ENCODE peak calls at places on chromosomes 1 and 21, in five cellular contexts. H is endothelial cell of umbilical vein, D is stomach, N is gastrocnemius medialis, V is K562. C is an unnamed sample.

GRCh38 chr1:39103321-39104157 is 77.4 kb downstream of the NDUFS5 start:
- DNase-seq in V (no peak), D (no peak), H (peak), N (no peak), C (no peak)

GRCh38 chr1:57124170-57124569 is 158.4 kb upstream of the C8B start:
- DNase-seq in D (no peak), V (no peak), H (no peak), N (no peak), C (no peak)

GRCh38 chr1:223652436-223652901 is 13.0 kb downstream of the CAPN8 start:
- DNase-seq in V (no peak), H (no peak), D (no peak), N (peak), C (no peak)

GRCh38 chr1:91026777-91027176 is 4.9 kb upstream of the ZNF644 start:
- DNase-seq in D (no peak), H (peak), N (no peak), V (no peak), C (peak)

GRCh38 chr1:230231739-230232075 is 164.7 kb downstream of the GALNT2 start:
- DNase-seq in V (no peak), H (no peak), D (peak), N (peak), C (no peak)

GRCh38 chr1:91582431-91582921 is 81.8 kb downstream of the CDC7 start:
- DNase-seq in D (no peak), H (peak), N (peak), V (no peak), C (no peak)

GRCh38 chr1:88877382-88877825 is 14.0 kb downstream of the GTF2B start:
- DNase-seq in V (no peak), H (peak), D (no peak), N (no peak), C (peak)

GRCh38 chr1:94863919-94864318 is 43.8 kb downstream of the SLC44A3 start:
- DNase-seq in V (no peak), D (peak), N (peak), H (peak), C (no peak)

GRCh38 chr1:241156231-241156965 is 200.6 kb downstream of the RGS7 start:
- DNase-seq in V (no peak), N (no peak), H (peak), D (peak), C (no peak)

GRCh38 chr1:27726173-27726793 is 522 bp downstream of the FAM76A start:
- DNase-seq in H (peak), V (peak), D (peak), N (peak), C (no peak)

GRCh38 chr1:51421961-51422360 is 91.6 kb upstream of the TTC39A start:
- DNase-seq in D (no peak), V (peak), N (no peak), H (peak), C (peak)

GRCh38 chr1:115545791-115546733 is 95.7 kb upstream of the VANGL1 start:
- DNase-seq in D (peak), H (peak), V (peak), N (no peak), C (peak)

GRCh38 chr1:9112961-9113880 is 15.7 kb downstream of the GPR157 start:
- DNase-seq in N (no peak), H (no peak), V (no peak), D (no peak), C (no peak)

GRCh38 chr1:247639381-247639981 is 34.1 kb downstream of the OR2G3 start:
- DNase-seq in H (no peak), D (peak), V (peak), N (peak), C (peak)

GRCh38 chr1:107430540-107431228 is 289.8 kb downstream of the NTNG1 start:
- DNase-seq in N (no peak), V (peak), H (peak), D (peak), C (peak)

GRCh38 chr1:183472488-183473285 is at the start of gene SMG7:
- DNase-seq in N (peak), D (peak), V (peak), H (no peak), C (no peak)

GRCh38 chr1:183470961-183471747 is 1.1 kb upstream of the SMG7 start:
- DNase-seq in N (peak), D (peak), H (peak), V (peak), C (peak)

GRCh38 chr1:183471748-183472487 is 381 bp upstream of the SMG7 start:
- DNase-seq in V (peak), N (peak), H (peak), D (peak), C (peak)

GRCh38 chr1:183467687-183468086 is 4.6 kb upstream of the SMG7 start:
- DNase-seq in D (no peak), H (no peak), V (no peak), N (no peak), C (no peak)

DNA sequence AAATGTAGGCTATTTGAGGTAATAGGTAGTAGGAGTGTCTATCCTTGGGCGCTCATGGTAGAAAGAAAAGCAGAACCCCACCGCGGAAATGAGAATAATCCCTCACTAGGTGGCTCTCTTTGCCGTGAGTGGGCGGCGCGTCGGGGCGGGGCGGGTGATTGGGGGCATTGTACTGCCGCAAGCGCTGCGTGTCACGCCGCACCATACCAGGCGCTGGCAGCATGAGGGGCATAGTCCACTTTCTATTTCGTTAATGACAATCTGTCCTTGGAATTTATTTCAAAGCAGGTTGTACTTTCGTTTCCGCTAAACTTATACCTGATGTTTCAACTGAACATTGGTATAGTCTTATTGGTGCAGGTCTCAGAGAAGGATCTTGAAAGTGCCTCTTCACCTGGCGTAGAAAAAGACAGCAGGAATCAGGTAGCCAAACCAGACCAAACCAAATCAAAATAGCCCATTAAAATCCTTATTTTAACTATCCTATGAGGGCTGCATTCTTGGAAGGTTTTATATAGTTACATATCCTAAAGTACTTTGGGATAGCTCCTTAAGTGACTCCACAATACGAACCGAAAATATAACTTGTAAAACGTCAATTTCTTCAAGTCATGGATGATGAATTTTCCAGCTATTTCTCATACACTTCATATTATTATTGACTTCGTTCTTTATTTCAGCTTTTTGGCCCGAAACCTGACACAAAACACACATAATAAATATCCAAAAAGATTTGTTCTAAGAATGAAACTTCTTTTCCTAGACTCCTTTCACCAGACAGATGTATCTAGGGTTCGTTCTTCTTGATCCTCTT is 1.9 kb upstream of the SMG7 start:
- DNase-seq in V (peak), D (peak), H (peak), N (peak), C (peak)
- TF ChIP-seq POLR2A in V (peak), D (no peak), H (peak), N (peak), C (peak)

DNA sequence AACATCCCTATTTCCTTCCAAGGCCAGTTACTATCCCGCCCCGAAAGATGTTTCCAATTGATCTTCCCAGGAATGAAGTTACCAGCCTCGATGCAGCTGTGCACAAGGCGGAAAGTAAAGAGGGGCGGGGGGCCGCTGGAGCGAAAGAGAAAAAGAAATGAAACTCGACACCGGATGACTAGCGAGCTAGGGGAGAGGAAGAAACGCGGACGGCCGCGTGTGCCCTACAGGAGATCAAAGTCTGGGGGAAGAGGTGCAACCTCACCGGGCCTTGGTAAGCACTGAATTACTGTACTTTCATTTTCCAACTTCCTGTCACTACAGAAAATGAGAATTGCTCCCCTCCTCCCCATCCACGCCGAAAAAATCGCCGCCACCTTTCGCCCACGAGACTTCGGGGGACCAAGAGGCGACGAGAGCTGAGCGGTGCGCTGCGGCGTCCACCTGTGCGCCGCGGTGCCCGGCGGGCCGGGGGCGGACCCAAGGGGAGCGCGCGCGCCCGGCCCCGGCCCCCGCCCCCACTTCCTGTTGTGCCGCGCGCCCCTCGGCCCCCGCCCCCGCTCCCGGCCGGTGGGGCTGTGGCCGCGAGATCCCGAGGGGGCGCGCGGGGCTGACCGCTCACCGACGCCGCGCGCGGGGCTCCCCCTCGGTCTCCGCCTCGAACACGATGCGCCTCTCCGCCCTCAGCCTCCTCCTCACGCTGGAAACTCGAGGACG is 643 bp downstream of the ELK4 start:
- DNase-seq in N (peak), D (peak), V (peak), H (peak), C (peak)
- TF ChIP-seq POLR2A in N (no peak), D (no peak), V (peak), H (peak), C (no peak)

GRCh38 chr1:46133946-46134345 is 1.5 kb upstream of the PIK3R3 start:
- DNase-seq in V (no peak), D (no peak), N (no peak), H (peak), C (no peak)

GRCh38 chr1:46134660-46135331 is 2.4 kb upstream of the PIK3R3 start:
- DNase-seq in D (no peak), H (peak), V (no peak), N (peak), C (no peak)

GRCh38 chr1:46131727-46132528 is 501 bp downstream of the PIK3R3 start:
- DNase-seq in N (peak), D (peak), V (peak), H (peak), C (peak)

GRCh38 chr1:46132529-46133180 is at the start of gene PIK3R3:
- DNase-seq in H (peak), V (peak), N (peak), D (peak), C (peak)

GRCh38 chr1:46133181-46133658 is 791 bp upstream of the PIK3R3 start:
- DNase-seq in D (no peak), H (no peak), N (no peak), V (peak), C (peak)
- TF ChIP-seq POLR2A in D (no peak), H (peak), N (no peak), V (no peak), C (peak)

GRCh38 chr21:14545906-14546480 is at the start of gene SAMSN1:
- DNase-seq in H (peak), D (peak), N (peak), V (peak), C (peak)
- TF ChIP-seq POLR2A in H (peak), D (no peak), N (peak), V (peak), C (peak)

DNA sequence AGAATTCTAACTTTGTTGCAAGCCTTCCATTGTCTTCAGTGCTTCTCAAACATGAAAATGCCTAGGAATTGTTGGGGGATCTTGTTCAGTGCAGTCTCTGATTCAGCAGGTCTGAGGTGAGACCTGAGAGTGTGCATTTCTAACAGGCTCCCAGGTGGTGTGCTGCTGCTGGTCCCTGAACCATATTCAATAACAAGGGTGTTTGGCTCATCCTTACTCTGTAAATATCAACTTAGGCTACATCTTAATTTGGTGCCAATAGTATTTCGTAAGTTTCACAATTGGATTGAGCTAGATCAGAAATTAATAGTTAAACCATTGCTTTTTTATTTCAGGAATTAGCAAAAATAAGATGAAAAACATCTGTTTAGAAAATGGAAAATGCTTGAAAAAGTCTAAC is 59.1 kb upstream of the GPR88 start:
- DNase-seq in D (no peak), V (no peak), N (no peak), H (no peak), C (no peak)
- TF ChIP-seq POLR2A in D (no peak), V (no peak), N (no peak), H (no peak), C (no peak)

GRCh38 chr1:226061793-226062557 is 541 bp upstream of the H3-3A start:
- DNase-seq in N (peak), D (peak), H (peak), V (peak), C (peak)
- TF ChIP-seq POLR2A in N (peak), D (no peak), H (peak), V (peak), C (peak)

GRCh38 chr1:22101199-22101598 is 41.7 kb downstream of the WNT4 start:
- DNase-seq in H (no peak), N (no peak), V (no peak), D (no peak), C (no peak)
- TF ChIP-seq POLR2A in H (no peak), N (no peak), V (no peak), D (no peak), C (no peak)

DNA sequence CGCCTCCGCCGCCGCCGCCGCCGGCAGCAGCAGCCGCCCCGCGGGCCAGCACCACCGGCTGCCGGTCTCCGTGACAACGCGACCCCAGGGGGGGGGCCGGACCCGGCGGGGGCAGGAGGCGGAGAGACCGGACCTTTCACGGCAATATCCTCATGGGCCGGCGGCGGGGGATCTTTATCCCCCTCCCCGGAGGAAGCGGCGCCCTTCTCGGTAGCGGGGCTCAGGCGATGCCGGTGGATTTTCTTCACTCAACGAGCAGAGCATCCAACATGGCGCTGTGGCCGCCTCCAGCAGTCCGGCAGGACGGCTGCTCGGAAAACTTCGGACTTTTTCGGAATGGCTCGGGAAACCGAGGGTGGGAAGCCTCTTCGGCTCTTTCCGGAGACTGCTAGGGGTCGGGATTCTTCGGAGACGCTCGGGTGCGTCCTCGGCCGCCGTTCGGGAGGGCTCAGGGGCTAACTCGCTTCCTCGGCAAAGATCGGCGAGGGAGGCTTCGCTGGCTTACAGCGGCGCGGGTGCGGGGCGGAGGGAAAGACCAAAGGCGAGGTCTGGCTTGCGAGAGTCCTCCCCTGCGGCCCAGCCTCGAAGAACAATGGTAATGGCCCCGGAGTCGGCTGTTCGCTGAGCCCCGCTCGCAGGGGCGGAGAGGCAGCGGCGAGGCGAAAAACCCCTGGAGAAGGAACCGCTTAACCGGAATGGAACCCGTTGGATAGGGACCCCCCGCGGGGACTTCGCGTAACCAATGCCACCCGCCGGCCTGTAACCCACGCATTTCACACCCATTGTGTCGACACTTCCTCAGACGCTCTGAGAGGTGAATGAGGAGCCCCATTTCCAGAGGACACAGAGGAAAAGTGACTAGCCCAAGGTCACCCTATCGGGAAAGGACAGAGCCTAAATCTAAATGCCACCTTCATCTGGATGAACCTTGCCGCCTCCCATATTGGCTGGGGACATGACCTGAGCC is at the start of gene EIF4G3:
- DNase-seq in N (peak), V (peak), D (peak), H (peak), C (peak)
- TF ChIP-seq POLR2A in N (peak), V (peak), D (no peak), H (peak), C (peak)

DNA sequence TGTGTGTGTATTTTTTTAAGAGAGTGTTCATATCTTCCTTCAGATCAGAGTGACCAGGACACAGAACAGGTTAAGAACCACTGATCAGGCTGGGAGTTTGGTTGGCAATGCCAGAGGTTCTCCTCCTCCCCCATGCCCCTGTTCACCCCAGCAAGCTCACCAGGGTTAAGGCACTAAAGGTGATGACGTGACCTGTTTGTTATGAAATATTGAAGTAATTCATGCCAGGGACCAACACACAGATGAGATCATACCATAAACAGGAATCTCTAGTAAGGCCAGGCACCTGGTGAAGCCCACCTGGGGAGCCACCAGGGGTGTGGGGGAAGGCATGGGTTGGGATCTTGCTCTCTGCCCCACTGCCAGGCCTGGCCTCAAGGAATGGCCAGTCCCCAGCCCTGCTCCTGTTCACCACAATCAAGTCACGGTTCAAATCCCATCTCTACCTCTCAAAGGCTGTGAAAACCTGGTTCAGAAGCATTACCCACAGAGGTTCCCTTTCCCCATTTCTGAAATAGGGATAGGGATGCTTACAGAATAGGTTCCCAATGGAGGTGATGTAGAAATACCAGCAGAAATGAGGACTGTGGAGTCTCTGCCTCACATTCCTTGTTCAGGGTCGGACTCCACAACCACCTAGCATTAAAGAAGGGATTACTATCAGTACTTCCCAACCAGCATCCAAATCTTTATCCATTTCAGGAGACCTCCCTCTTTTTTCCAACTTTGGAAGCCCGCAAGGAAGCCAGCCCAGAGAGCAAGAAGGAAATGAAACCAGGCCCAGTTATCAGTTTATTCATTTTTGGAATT is 2.4 kb downstream of the ID3 start:
- DNase-seq in N (no peak), D (no peak), H (peak), V (no peak), C (no peak)
- TF ChIP-seq POLR2A in N (no peak), D (no peak), H (peak), V (peak), C (no peak)

C was measured in erythroblast.